ENCODE peak calls at places on chromosomes 12 and 14, in four cellular contexts. R, L, H and M are unnamed samples.

GRCh38 chr12:19402743-19403400 is 36.4 kb upstream of the AEBP2 start:
- DNase-seq in R (no peak), L (peak; percentile 78), H (no peak), M (no peak)

GRCh38 chr12:71846322-71846940 is 6.9 kb downstream of the TBC1D15 start:
- DNase-seq in H (no peak), R (no peak), L (peak; percentile 33), M (peak; percentile 13)

GRCh38 chr14:69354383-69355154 is 43.5 kb downstream of the ERH start:
- DNase-seq in L (peak; percentile 16), H (no peak), R (peak; percentile 87), M (no peak)

GRCh38 chr12:109016016-109016415 is 4.9 kb downstream of the SVOP start:
- DNase-seq in L (no peak), R (no peak), H (no peak), M (no peak)

GRCh38 chr12:124232654-124232987 is 62.3 kb upstream of the RFLNA start:
- DNase-seq in R (no peak), L (no peak), H (no peak), M (no peak)

GRCh38 chr12:30985814-30986452 is 59.4 kb downstream of the TSPAN11 start:
- DNase-seq in R (no peak), L (peak; percentile 33), H (peak; percentile 73), M (peak; percentile 27)

GRCh38 chr12:69410571-69410970 is 51.0 kb downstream of the YEATS4 start:
- DNase-seq in L (no peak), R (no peak), H (no peak), M (no peak)

GRCh38 chr12:99609455-99610181 is 37.9 kb upstream of the GARIN6 start:
- DNase-seq in H (no peak), R (no peak), L (no peak), M (no peak)

GRCh38 chr14:100526632-100527031 is 60.6 kb downstream of the BEGAIN start:
- DNase-seq in R (no peak), H (no peak), L (no peak), M (no peak)

GRCh38 chr12:75641031-75641780 is 129.8 kb upstream of the KRR1 start:
- DNase-seq in H (peak; percentile 46), L (no peak), R (peak; percentile 87), M (peak; percentile 93)

GRCh38 chr12:48980389-48980952 is 2.3 kb downstream of the WNT1 start:
- DNase-seq in H (no peak), R (no peak), L (no peak), M (no peak)

GRCh38 chr12:121748571-121749265 is 36.2 kb downstream of the TMEM120B start:
- DNase-seq in R (no peak), H (peak; percentile 85), L (peak; percentile 88), M (no peak)

GRCh38 chr14:51304428-51304827 is 64.4 kb downstream of the TMX1 start:
- DNase-seq in L (no peak), R (no peak), H (no peak), M (no peak)

GRCh38 chr12:53816360-53817020 is 64.7 kb upstream of the CISTR start:
- DNase-seq in R (no peak), H (no peak), L (no peak), M (no peak)

GRCh38 chr14:23525611-23526010 is 26.0 kb downstream of the ZFHX2 start:
- DNase-seq in H (no peak), L (no peak), R (no peak), M (no peak)

GRCh38 chr14:64861916-64862315 is 17.8 kb downstream of the SPTB start:
- DNase-seq in L (no peak), R (no peak), H (no peak), M (no peak)

GRCh38 chr12:91874086-91874865 is 271.4 kb downstream of the BTG1 start:
- DNase-seq in R (no peak), H (no peak), L (no peak), M (no peak)

GRCh38 chr14:92540472-92541048 is 27.0 kb downstream of the RIN3 start:
- DNase-seq in L (no peak), R (no peak), H (peak; percentile 77), M (peak; percentile 59)

GRCh38 chr12:79329933-79330332 is 360.8 kb downstream of the PAWR start:
- DNase-seq in R (no peak), L (no peak), H (no peak), M (no peak)

GRCh38 chr14:105685003-105685402 is 158.6 kb downstream of the TMEM121 start:
- DNase-seq in R (no peak), H (no peak), L (no peak), M (no peak)

GRCh38 chr12:79673334-79673733 is 17.4 kb downstream of the PAWR start:
- DNase-seq in L (no peak), H (no peak), R (no peak), M (no peak)

GRCh38 chr14:57749267-57749666 is 116.6 kb downstream of the SLC35F4 start:
- DNase-seq in L (no peak), H (no peak), R (no peak), M (no peak)

GRCh38 chr12:3313655-3314305 is 177.2 kb upstream of the PRMT8 start:
- DNase-seq in H (peak; percentile 52), R (no peak), L (peak; percentile 40), M (no peak)

GRCh38 chr14:64501326-64502171 is 2.1 kb downstream of the ZBTB25 start:
- DNase-seq in H (no peak), R (no peak), L (peak; percentile 55), M (no peak)

GRCh38 chr12:123037791-123038190 is 57.3 kb downstream of the ARL6IP4 start:
- DNase-seq in H (no peak), L (no peak), R (no peak), M (no peak)

GRCh38 chr14:56118611-56119181 is 485 bp downstream of the PELI2 start:
- DNase-seq in R (no peak), L (no peak), H (no peak), M (no peak)

GRCh38 chr12:43758247-43758727 is 303 bp downstream of the PUS7L start:
- DNase-seq in H (peak; percentile 39), R (peak; percentile 17), L (peak; percentile 37), M (no peak)

GRCh38 chr12:113297621-113298471 is 37.1 kb downstream of the SLC8B1 start:
- DNase-seq in R (no peak), H (no peak), L (no peak), M (no peak)

GRCh38 chr14:71011479-71011878 is 104.2 kb downstream of the PCNX1 start:
- DNase-seq in R (no peak), H (no peak), L (no peak), M (no peak)

GRCh38 chr14:68549057-68549421 is 243.8 kb downstream of the ZFP36L1 start:
- DNase-seq in L (no peak), H (peak; percentile 51), R (no peak), M (peak; percentile 74)

GRCh38 chr12:113880993-113881392 is 85.1 kb downstream of the RBM19 start:
- DNase-seq in R (no peak), H (no peak), L (no peak), M (no peak)

GRCh38 chr12:122072031-122072970 is 6.3 kb upstream of the MLXIP start:
- DNase-seq in L (no peak), H (peak; percentile 66), R (no peak), M (no peak)

GRCh38 chr12:91841786-91842185 is 303.9 kb downstream of the BTG1 start:
- DNase-seq in L (no peak), R (no peak), H (no peak), M (no peak)

GRCh38 chr14:91899213-91899612 is 31.9 kb upstream of the TC2N start:
- DNase-seq in H (no peak), R (no peak), L (no peak), M (no peak)

DNA sequence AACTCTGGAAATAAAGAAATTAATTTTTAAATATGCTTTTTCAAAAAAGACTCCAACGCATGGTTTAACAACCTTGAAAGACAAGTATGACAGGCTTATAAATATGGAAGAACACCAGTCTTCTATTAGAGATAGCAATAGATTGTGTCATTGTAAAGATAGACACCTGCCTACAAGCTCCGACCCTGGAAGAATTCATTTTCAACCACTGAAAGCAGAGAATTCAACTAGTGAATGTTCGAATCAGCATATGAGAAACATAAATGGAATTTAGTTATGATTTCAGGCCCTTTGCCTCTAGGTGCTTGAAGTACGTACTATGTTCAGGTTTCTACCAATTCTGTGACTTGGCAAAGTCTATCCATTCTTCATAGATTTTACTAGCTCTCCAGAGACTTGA is 244.5 kb downstream of the DPY19L2 start:
- DNase-seq in R (no peak), H (no peak), L (no peak), M (no peak)
- TF ChIP-seq MAX in R (no peak), H (no peak), L (no peak), M (no peak)

GRCh38 chr14:93936245-93936644 is 9.1 kb downstream of the FAM181A start:
- DNase-seq in H (peak; percentile 41), L (no peak), R (no peak), M (no peak)
- TF ChIP-seq MAX in H (no peak), L (no peak), R (no peak), M (no peak)

GRCh38 chr12:8742501-8742900 is 44.7 kb downstream of the RIMKLB start:
- DNase-seq in H (no peak), L (no peak), R (no peak), M (no peak)
- TF ChIP-seq MAX in H (no peak), L (no peak), R (no peak), M (no peak)

DNA sequence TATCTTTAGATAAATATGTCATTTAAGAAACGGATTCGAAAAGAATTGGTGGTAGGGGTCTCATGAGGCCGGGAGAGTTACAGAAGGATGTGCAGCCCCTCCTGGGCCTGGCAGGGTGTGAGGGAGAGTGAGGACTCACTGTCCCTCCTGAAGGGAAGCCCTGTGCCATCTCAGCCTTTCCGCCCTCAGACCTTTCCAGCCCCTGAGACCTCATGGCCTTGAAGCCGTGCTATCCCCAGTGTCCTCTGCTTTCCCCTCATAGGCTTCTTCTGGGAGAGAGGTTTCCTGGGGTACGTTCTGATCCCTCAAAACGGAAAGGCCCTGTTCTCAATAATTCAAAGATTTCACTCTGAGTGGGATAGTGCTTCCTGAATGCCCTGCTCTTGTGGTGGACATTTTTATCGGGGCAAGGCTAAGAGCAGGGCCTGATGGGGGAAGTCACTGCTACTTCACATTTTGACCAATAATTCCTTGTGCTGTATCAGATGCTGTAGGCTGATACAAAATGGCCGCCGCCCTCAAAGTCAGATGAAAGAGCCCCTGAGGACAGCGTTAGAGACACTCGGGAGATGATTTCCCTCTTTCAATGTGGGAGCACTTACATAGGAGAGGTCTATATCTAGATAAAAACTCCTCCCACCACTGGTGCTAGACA is 1.3 kb downstream of the CD4 start:
- DNase-seq in L (no peak), R (no peak), H (no peak), M (no peak)
- TF ChIP-seq MAX in L (no peak), R (no peak), H (no peak), M (no peak)

GRCh38 chr12:28893365-28893764 is 255.7 kb upstream of the FAR2 start:
- DNase-seq in H (no peak), R (no peak), L (no peak), M (no peak)
- TF ChIP-seq MAX in H (no peak), R (no peak), L (no peak), M (no peak)

DNA sequence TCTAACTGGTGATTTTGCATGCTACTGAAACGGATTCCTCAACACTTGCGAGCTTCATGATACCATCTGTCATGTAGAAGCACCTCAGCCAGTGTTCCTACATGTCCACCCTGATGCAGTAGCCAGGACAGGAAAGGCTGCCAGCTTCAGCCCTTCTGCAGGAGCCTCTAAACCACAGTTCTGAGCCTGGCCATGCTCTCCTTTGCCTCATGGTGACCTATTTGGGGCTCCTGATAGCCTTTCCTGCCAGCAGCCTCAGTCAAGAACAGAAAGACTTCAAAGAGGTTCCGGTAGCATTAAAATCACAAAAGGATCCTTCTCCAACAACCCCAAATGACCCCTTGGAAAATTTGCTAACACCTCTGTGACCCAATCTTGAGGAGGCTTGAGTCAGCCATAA is 96.0 kb downstream of the CNTN1 start:
- DNase-seq in R (no peak), L (no peak), H (no peak), M (no peak)
- TF ChIP-seq MAX in R (no peak), L (no peak), H (no peak), M (no peak)